ENCODE peak calls at places on chromosomes 5 and 9, in four cellular contexts. L, V, N and Y are unnamed samples.

GRCh38 chr9:130659699-130660248 is 4.6 kb upstream of the PRDM12 start:
- DNase-seq in L (no peak), V (peak; percentile 40), N (no peak), Y (peak; percentile 41)

GRCh38 chr5:149643781-149644180 is 62.5 kb downstream of the ARHGEF37 start:
- DNase-seq in L (no peak), V (no peak), N (no peak), Y (no peak)

GRCh38 chr5:72523960-72524582 is 16.9 kb upstream of the ZNF366 start:
- DNase-seq in L (no peak), V (no peak), N (peak; percentile 27), Y (no peak)

GRCh38 chr9:88535226-88535931 is 401 bp downstream of the NXNL2 start:
- DNase-seq in L (no peak), V (peak; percentile 59), N (no peak), Y (peak; percentile 54)

GRCh38 chr5:12592228-12592627 is 688.0 kb upstream of the CTNND2 start:
- DNase-seq in L (no peak), V (no peak), N (no peak), Y (no peak)

GRCh38 chr5:78829811-78830499 is 155.2 kb downstream of the ARSB start:
- DNase-seq in L (no peak), V (no peak), N (no peak), Y (no peak)

GRCh38 chr9:70044450-70045307 is 1.0 kb downstream of the MAMDC2 start:
- DNase-seq in L (no peak), V (no peak), N (no peak), Y (no peak)

GRCh38 chr5:96855041-96855872 is 21.0 kb upstream of the ERAP2 start:
- DNase-seq in L (no peak), V (peak; percentile 61), N (no peak), Y (no peak)